ENCODE peak calls at places on chromosomes 2 and 18, in ten cellular contexts. One of them, this sample, is unnamed.

GRCh38 chr18:24053211-24053610 is 38.7 kb downstream of the TTC39C start:
- DNase-seq in transverse colon: no peak
- DNase-seq in HCT116: no peak
- DNase-seq in GM23338: no peak
- DNase-seq in prostate gland: no peak
- DNase-seq in endothelial cell of umbilical vein: no peak
- DNase-seq in breast epithelium: no peak
- DNase-seq in spleen: no peak
- DNase-seq in HL-60: no peak
- DNase-seq in SK-N-SH: no peak
- DNase-seq in this sample: no peak

GRCh38 chr2:72236445-72237067 is 88.9 kb upstream of the CYP26B1 start:
- DNase-seq in transverse colon: no peak
- DNase-seq in HCT116: peak
- DNase-seq in GM23338: no peak
- DNase-seq in prostate gland: no peak
- DNase-seq in endothelial cell of umbilical vein: peak
- DNase-seq in breast epithelium: no peak
- DNase-seq in spleen: no peak
- DNase-seq in HL-60: no peak
- DNase-seq in SK-N-SH: no peak
- DNase-seq in this sample: no peak

GRCh38 chr2:113273031-113273551 is 5.6 kb downstream of the PAX8 start:
- DNase-seq in transverse colon: no peak
- DNase-seq in HCT116: no peak
- DNase-seq in GM23338: peak
- DNase-seq in prostate gland: no peak
- DNase-seq in endothelial cell of umbilical vein: no peak
- DNase-seq in breast epithelium: no peak
- DNase-seq in spleen: no peak
- DNase-seq in HL-60: no peak
- DNase-seq in SK-N-SH: peak
- DNase-seq in this sample: no peak

GRCh38 chr2:201883559-201883958 is 77.2 kb downstream of the CDK15 start:
- DNase-seq in transverse colon: no peak
- DNase-seq in HCT116: no peak
- DNase-seq in GM23338: no peak
- DNase-seq in prostate gland: no peak
- DNase-seq in endothelial cell of umbilical vein: no peak
- DNase-seq in breast epithelium: no peak
- DNase-seq in spleen: no peak
- DNase-seq in HL-60: peak
- DNase-seq in SK-N-SH: no peak
- DNase-seq in this sample: no peak

GRCh38 chr2:224570328-224570993 is 14.7 kb downstream of the CUL3 start:
- DNase-seq in transverse colon: no peak
- DNase-seq in HCT116: no peak
- DNase-seq in GM23338: no peak
- DNase-seq in prostate gland: no peak
- DNase-seq in endothelial cell of umbilical vein: no peak
- DNase-seq in breast epithelium: no peak
- DNase-seq in spleen: no peak
- DNase-seq in HL-60: no peak
- DNase-seq in SK-N-SH: no peak
- DNase-seq in this sample: no peak

GRCh38 chr2:74917702-74918619 is 40.5 kb upstream of the POLE4 start:
- DNase-seq in transverse colon: no peak
- DNase-seq in HCT116: no peak
- DNase-seq in GM23338: peak
- DNase-seq in prostate gland: no peak
- DNase-seq in endothelial cell of umbilical vein: no peak
- DNase-seq in breast epithelium: no peak
- DNase-seq in spleen: no peak
- DNase-seq in HL-60: no peak
- DNase-seq in SK-N-SH: no peak
- DNase-seq in this sample: no peak

GRCh38 chr2:134432438-134432883 is 178.6 kb downstream of the MGAT5 start:
- DNase-seq in transverse colon: no peak
- DNase-seq in HCT116: no peak
- DNase-seq in GM23338: no peak
- DNase-seq in prostate gland: no peak
- DNase-seq in endothelial cell of umbilical vein: no peak
- DNase-seq in breast epithelium: no peak
- DNase-seq in spleen: no peak
- DNase-seq in HL-60: no peak
- DNase-seq in SK-N-SH: no peak
- DNase-seq in this sample: no peak

GRCh38 chr2:181627545-181627944 is 29.4 kb downstream of the CERKL start:
- DNase-seq in transverse colon: no peak
- DNase-seq in HCT116: no peak
- DNase-seq in GM23338: no peak
- DNase-seq in prostate gland: no peak
- DNase-seq in endothelial cell of umbilical vein: no peak
- DNase-seq in breast epithelium: no peak
- DNase-seq in spleen: no peak
- DNase-seq in HL-60: no peak
- DNase-seq in SK-N-SH: no peak
- DNase-seq in this sample: no peak

GRCh38 chr2:23924589-23925359 is 2.1 kb downstream of the ATAD2B start:
- DNase-seq in transverse colon: no peak
- DNase-seq in HCT116: no peak
- DNase-seq in GM23338: no peak
- DNase-seq in prostate gland: no peak
- DNase-seq in endothelial cell of umbilical vein: peak
- DNase-seq in breast epithelium: no peak
- DNase-seq in spleen: no peak
- DNase-seq in HL-60: no peak
- DNase-seq in SK-N-SH: no peak
- DNase-seq in this sample: no peak

GRCh38 chr2:149037851-149038250 is 648 bp upstream of the LYPD6B start:
- DNase-seq in transverse colon: no peak
- DNase-seq in HCT116: peak
- DNase-seq in GM23338: peak
- DNase-seq in prostate gland: no peak
- DNase-seq in endothelial cell of umbilical vein: no peak
- DNase-seq in breast epithelium: no peak
- DNase-seq in spleen: no peak
- DNase-seq in HL-60: no peak
- DNase-seq in SK-N-SH: peak
- DNase-seq in this sample: peak

GRCh38 chr2:15930589-15931513 is 9.5 kb upstream of the MYCN start:
- DNase-seq in transverse colon: no peak
- DNase-seq in HCT116: no peak
- DNase-seq in GM23338: no peak
- DNase-seq in prostate gland: no peak
- DNase-seq in endothelial cell of umbilical vein: no peak
- DNase-seq in breast epithelium: no peak
- DNase-seq in spleen: no peak
- DNase-seq in HL-60: no peak
- DNase-seq in SK-N-SH: no peak
- DNase-seq in this sample: no peak

GRCh38 chr2:164014068-164014577 is 278.3 kb upstream of the FIGN start:
- DNase-seq in transverse colon: no peak
- DNase-seq in HCT116: no peak
- DNase-seq in GM23338: peak
- DNase-seq in prostate gland: no peak
- DNase-seq in endothelial cell of umbilical vein: no peak
- DNase-seq in breast epithelium: no peak
- DNase-seq in spleen: no peak
- DNase-seq in HL-60: no peak
- DNase-seq in SK-N-SH: no peak
- DNase-seq in this sample: no peak

GRCh38 chr2:202072737-202073396 is at the start of gene KIAA2012:
- DNase-seq in transverse colon: no peak
- DNase-seq in HCT116: no peak
- DNase-seq in GM23338: peak
- DNase-seq in prostate gland: no peak
- DNase-seq in endothelial cell of umbilical vein: no peak
- DNase-seq in breast epithelium: no peak
- DNase-seq in spleen: no peak
- DNase-seq in HL-60: no peak
- DNase-seq in SK-N-SH: peak
- DNase-seq in this sample: no peak

GRCh38 chr2:72722492-72723090 is 103.2 kb downstream of the EXOC6B start:
- DNase-seq in transverse colon: no peak
- DNase-seq in HCT116: no peak
- DNase-seq in GM23338: no peak
- DNase-seq in prostate gland: no peak
- DNase-seq in endothelial cell of umbilical vein: no peak
- DNase-seq in breast epithelium: no peak
- DNase-seq in spleen: no peak
- DNase-seq in HL-60: no peak
- DNase-seq in SK-N-SH: peak
- DNase-seq in this sample: no peak

GRCh38 chr2:38509322-38509946 is 93.3 kb downstream of the HNRNPLL start:
- DNase-seq in transverse colon: no peak
- DNase-seq in HCT116: no peak
- DNase-seq in GM23338: no peak
- DNase-seq in prostate gland: no peak
- DNase-seq in endothelial cell of umbilical vein: peak
- DNase-seq in breast epithelium: no peak
- DNase-seq in spleen: no peak
- DNase-seq in HL-60: no peak
- DNase-seq in SK-N-SH: no peak
- DNase-seq in this sample: no peak

DNA sequence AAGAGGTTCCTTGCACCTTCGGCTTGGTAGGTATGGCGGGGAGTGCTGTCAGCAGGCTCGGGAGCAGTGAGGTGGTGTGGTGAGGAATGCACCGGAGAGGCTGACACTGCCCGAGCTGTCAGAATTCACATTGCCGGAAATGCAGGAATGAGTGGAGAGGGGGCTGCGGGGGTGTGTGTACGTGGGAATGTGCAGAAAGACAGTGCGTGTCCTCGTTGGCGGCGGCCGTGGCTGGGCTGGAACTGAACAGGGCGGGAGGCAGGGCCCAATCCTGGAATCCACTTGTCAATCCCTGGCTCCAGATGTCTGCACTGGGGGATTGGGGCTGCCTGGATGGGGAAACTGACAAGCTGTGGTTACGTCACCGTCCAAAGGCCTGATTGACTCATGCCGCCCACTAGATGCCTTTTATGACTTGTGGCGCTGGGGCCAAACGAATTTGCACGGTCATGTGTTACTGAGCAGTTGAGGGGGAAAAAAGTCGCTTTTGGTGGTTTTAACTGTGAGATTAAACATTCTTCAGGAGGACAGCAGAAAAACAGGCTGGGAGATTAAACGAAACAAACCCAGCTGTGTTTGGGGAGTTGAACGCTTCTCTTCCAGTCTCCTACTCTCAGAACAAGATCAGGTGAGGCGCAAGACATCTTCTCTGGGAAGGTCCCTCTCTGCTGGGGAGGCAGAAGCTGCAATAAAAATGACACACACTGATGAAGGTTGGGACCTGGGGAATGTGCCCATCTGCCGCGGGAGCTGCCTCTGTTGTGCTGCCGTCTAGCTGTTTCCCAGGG is 189.4 kb upstream of the GLI2 start:
- DNase-seq in transverse colon: peak
- DNase-seq in HCT116: no peak
- DNase-seq in GM23338: no peak
- DNase-seq in prostate gland: no peak
- DNase-seq in endothelial cell of umbilical vein: no peak
- DNase-seq in breast epithelium: no peak
- DNase-seq in spleen: no peak
- DNase-seq in HL-60: no peak
- DNase-seq in SK-N-SH: no peak
- DNase-seq in this sample: no peak
- H3K4me3 ChIP-seq in transverse colon: no peak
- H3K4me3 ChIP-seq in HCT116: no peak
- H3K4me3 ChIP-seq in GM23338: no peak
- H3K4me3 ChIP-seq in prostate gland: no peak
- H3K4me3 ChIP-seq in endothelial cell of umbilical vein: no peak
- H3K4me3 ChIP-seq in breast epithelium: no peak
- H3K4me3 ChIP-seq in spleen: no peak
- H3K4me3 ChIP-seq in HL-60: no peak
- H3K4me3 ChIP-seq in SK-N-SH: no peak
- H3K4me3 ChIP-seq in this sample: no peak

DNA sequence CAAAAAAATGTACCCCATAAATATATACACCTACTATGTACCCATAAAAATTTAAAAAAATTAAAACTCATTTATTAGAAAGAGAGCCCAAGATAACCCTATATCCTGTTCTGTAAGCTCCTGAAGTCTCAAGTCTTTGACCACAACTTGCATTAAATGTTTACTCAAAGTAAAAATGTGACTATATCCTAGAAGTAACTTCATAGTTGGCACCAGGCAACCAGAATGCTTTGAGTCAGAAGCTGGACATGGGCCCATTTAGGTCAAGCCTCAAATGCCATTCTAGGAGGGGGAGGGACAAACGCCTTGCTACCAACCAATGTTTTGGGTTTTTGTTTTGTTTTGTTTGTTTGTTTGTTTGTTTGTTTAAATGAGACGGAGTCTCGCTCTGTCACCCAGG is 9.3 kb upstream of the TBC1D8 start:
- DNase-seq in transverse colon: no peak
- DNase-seq in HCT116: no peak
- DNase-seq in GM23338: no peak
- DNase-seq in prostate gland: no peak
- DNase-seq in endothelial cell of umbilical vein: peak
- DNase-seq in breast epithelium: no peak
- DNase-seq in spleen: no peak
- DNase-seq in HL-60: no peak
- DNase-seq in SK-N-SH: no peak
- DNase-seq in this sample: no peak
- TF ChIP-seq POLR2AphosphoS5 in transverse colon: no peak
- TF ChIP-seq POLR2AphosphoS5 in HCT116: no peak
- TF ChIP-seq POLR2AphosphoS5 in GM23338: no peak
- TF ChIP-seq POLR2AphosphoS5 in prostate gland: no peak
- TF ChIP-seq POLR2AphosphoS5 in endothelial cell of umbilical vein: no peak
- TF ChIP-seq POLR2AphosphoS5 in breast epithelium: no peak
- TF ChIP-seq POLR2AphosphoS5 in spleen: no peak
- TF ChIP-seq POLR2AphosphoS5 in HL-60: no peak
- TF ChIP-seq POLR2AphosphoS5 in SK-N-SH: no peak
- TF ChIP-seq POLR2AphosphoS5 in this sample: no peak

DNA sequence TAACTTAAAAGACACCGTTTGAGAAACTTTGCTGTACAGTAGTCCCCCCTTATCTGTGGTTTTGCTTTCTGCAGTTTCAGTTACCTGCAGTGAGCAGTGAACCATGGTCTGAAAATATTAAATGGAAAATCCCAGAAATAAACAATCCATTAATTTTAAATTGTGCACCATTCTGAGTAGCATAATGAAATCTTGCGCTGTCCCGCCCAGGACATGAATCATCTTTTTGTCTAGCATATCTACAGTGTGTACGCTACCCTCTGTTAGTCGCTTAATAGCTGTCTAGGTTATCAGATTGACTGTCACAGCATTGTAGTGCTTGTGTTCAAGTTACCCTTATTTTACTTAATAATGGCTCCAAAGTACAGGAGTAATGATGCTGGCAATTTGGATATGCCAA is 6.1 kb downstream of the ARPC2 start:
- DNase-seq in transverse colon: no peak
- DNase-seq in HCT116: no peak
- DNase-seq in GM23338: no peak
- DNase-seq in prostate gland: no peak
- DNase-seq in endothelial cell of umbilical vein: peak
- DNase-seq in breast epithelium: no peak
- DNase-seq in spleen: no peak
- DNase-seq in HL-60: no peak
- DNase-seq in SK-N-SH: no peak
- DNase-seq in this sample: no peak
- H3K4me3 ChIP-seq in transverse colon: no peak
- H3K4me3 ChIP-seq in HCT116: no peak
- H3K4me3 ChIP-seq in GM23338: no peak
- H3K4me3 ChIP-seq in prostate gland: no peak
- H3K4me3 ChIP-seq in endothelial cell of umbilical vein: no peak
- H3K4me3 ChIP-seq in breast epithelium: no peak
- H3K4me3 ChIP-seq in spleen: no peak
- H3K4me3 ChIP-seq in HL-60: no peak
- H3K4me3 ChIP-seq in SK-N-SH: no peak
- H3K4me3 ChIP-seq in this sample: no peak

GRCh38 chr2:100197643-100198153 is 55.3 kb upstream of the AFF3 start:
- DNase-seq in transverse colon: peak
- DNase-seq in HCT116: no peak
- DNase-seq in GM23338: peak
- DNase-seq in prostate gland: peak
- DNase-seq in endothelial cell of umbilical vein: peak
- DNase-seq in breast epithelium: no peak
- DNase-seq in spleen: no peak
- DNase-seq in HL-60: no peak
- DNase-seq in SK-N-SH: peak
- DNase-seq in this sample: no peak
- TF ChIP-seq POLR2AphosphoS5 in transverse colon: peak
- TF ChIP-seq POLR2AphosphoS5 in HCT116: no peak
- TF ChIP-seq POLR2AphosphoS5 in GM23338: no peak
- TF ChIP-seq POLR2AphosphoS5 in prostate gland: no peak
- TF ChIP-seq POLR2AphosphoS5 in endothelial cell of umbilical vein: peak
- TF ChIP-seq POLR2AphosphoS5 in breast epithelium: no peak
- TF ChIP-seq POLR2AphosphoS5 in spleen: no peak
- TF ChIP-seq POLR2AphosphoS5 in HL-60: no peak
- TF ChIP-seq POLR2AphosphoS5 in SK-N-SH: no peak
- TF ChIP-seq POLR2AphosphoS5 in this sample: peak

This sample was measured in esophagus muscularis mucosa.